ENCODE peak calls at places on chromosomes 13 and 19, in five cellular contexts. D is GM04503; C is stimulated activated effector memory CD8-positive, alpha-beta T cell treated with anti-CD3 and anti-CD28 coated beads, Interleukin-12 subunit alpha, Interleukin-12 subunit beta, amount 100 ng/mL, for 72 hours; X is T-helper 1 cell; T is Daoy. H is an unnamed sample.

GRCh38 chr13:63299995-63300394 is 1884.3 kb upstream of the PCDH20 start:
- DNase-seq in D (no peak), C (no peak), X (no peak), T (no peak), H (no peak)

GRCh38 chr13:73767747-73768315 is 366.4 kb downstream of the KLF12 start:
- DNase-seq in D (no peak), C (peak), X (no peak), T (no peak), H (peak)

GRCh38 chr19:16268676-16269319 is 55.8 kb upstream of the KLF2 start:
- DNase-seq in D (no peak), C (no peak), X (no peak), T (no peak), H (no peak)

GRCh38 chr13:111513766-111514611 is 193.5 kb downstream of the TEX29 start:
- DNase-seq in D (no peak), C (no peak), X (no peak), T (no peak), H (peak)

GRCh38 chr13:35356572-35356971 is 119.9 kb downstream of the MAB21L1 start:
- DNase-seq in D (no peak), C (no peak), X (no peak), T (no peak), H (no peak)

GRCh38 chr13:41246969-41247750 is 16.2 kb downstream of the MTRF1 start:
- DNase-seq in D (no peak), C (no peak), X (no peak), T (no peak), H (no peak)

GRCh38 chr19:39126593-39127187 is 1.1 kb downstream of the PAK4 start:
- DNase-seq in D (no peak), C (no peak), X (no peak), T (peak), H (no peak)

GRCh38 chr13:67048793-67049150 is 181.4 kb downstream of the PCDH9 start:
- DNase-seq in D (no peak), C (no peak), X (no peak), T (peak), H (no peak)

GRCh38 chr19:44574201-44574950 is 39.0 kb upstream of the IGSF23 start:
- DNase-seq in D (no peak), C (no peak), X (no peak), T (no peak), H (peak)

GRCh38 chr19:46356670-46357055 is 9.8 kb downstream of the PPP5C start:
- DNase-seq in D (no peak), C (no peak), X (no peak), T (no peak), H (no peak)

GRCh38 chr19:33465834-33466233 is 55.8 kb downstream of the PEPD start:
- DNase-seq in D (no peak), C (no peak), X (no peak), T (no peak), H (no peak)

GRCh38 chr13:61410669-61411297 is 4.9 kb downstream of the PCDH20 start:
- DNase-seq in D (no peak), C (no peak), X (no peak), T (no peak), H (no peak)

GRCh38 chr13:100301418-100301817 is 212.5 kb downstream of the PCCA start:
- DNase-seq in D (no peak), C (no peak), X (no peak), T (no peak), H (no peak)

GRCh38 chr19:7691497-7691896 is 10.4 kb downstream of the FCER2 start:
- DNase-seq in D (no peak), C (peak), X (no peak), T (no peak), H (no peak)

GRCh38 chr13:59459972-59460371 is 703.8 kb downstream of the DIAPH3 start:
- DNase-seq in D (no peak), C (no peak), X (no peak), T (no peak), H (no peak)

GRCh38 chr19:42422576-42423461 is 4.4 kb downstream of the LIPE start:
- DNase-seq in D (no peak), C (no peak), X (peak), T (no peak), H (peak)

GRCh38 chr19:29528350-29528945 is 2.7 kb downstream of the VSTM2B start:
- DNase-seq in D (peak), C (peak), X (no peak), T (peak), H (peak)